ENCODE peak calls at places on chromosomes 2 and 18, in four cellular contexts. A, H, K and L are unnamed samples.

GRCh38 chr18:28147674-28148171 is 29.2 kb downstream of the CDH2 start:
- DNase-seq in A (no peak), H (no peak), K (peak), L (peak)

GRCh38 chr2:205684871-205685313 is 2.6 kb downstream of the NRP2 start:
- DNase-seq in A (no peak), H (peak), K (no peak), L (no peak)

GRCh38 chr2:127695491-127696472 is 5.5 kb upstream of the SFT2D3 start:
- DNase-seq in A (no peak), H (peak), K (peak), L (peak)

GRCh38 chr2:10909050-10909995 is 2.4 kb upstream of the KCNF1 start:
- DNase-seq in A (no peak), H (no peak), K (no peak), L (no peak)

GRCh38 chr18:26407721-26408601 is 140.4 kb downstream of the KCTD1 start:
- DNase-seq in A (no peak), H (no peak), K (no peak), L (no peak)

GRCh38 chr2:88626171-88627054 is 851 bp downstream of the EIF2AK3 start:
- DNase-seq in A (no peak), H (peak), K (peak), L (peak)

GRCh38 chr2:46747297-46747818 is 168.2 kb downstream of the MCFD2 start:
- DNase-seq in A (no peak), H (no peak), K (no peak), L (peak)

GRCh38 chr2:213152065-213152794 is 818 bp upstream of the IKZF2 start:
- DNase-seq in A (peak), H (peak), K (peak), L (peak)

GRCh38 chr18:22915337-22915736 is 17.8 kb upstream of the RBBP8 start:
- DNase-seq in A (no peak), H (no peak), K (no peak), L (no peak)
- H3K4me3 ChIP-seq in A (no peak), H (no peak), K (no peak), L (no peak)

GRCh38 chr2:160220545-160221009 is 20.5 kb upstream of the ITGB6 start:
- DNase-seq in A (no peak), H (no peak), K (no peak), L (no peak)
- H3K4me3 ChIP-seq in A (no peak), H (no peak), K (no peak), L (no peak)

GRCh38 chr2:64283641-64284371 is 139.6 kb upstream of the PELI1 start:
- DNase-seq in A (no peak), H (peak), K (no peak), L (no peak)
- H3K4me3 ChIP-seq in A (no peak), H (no peak), K (no peak), L (no peak)

DNA sequence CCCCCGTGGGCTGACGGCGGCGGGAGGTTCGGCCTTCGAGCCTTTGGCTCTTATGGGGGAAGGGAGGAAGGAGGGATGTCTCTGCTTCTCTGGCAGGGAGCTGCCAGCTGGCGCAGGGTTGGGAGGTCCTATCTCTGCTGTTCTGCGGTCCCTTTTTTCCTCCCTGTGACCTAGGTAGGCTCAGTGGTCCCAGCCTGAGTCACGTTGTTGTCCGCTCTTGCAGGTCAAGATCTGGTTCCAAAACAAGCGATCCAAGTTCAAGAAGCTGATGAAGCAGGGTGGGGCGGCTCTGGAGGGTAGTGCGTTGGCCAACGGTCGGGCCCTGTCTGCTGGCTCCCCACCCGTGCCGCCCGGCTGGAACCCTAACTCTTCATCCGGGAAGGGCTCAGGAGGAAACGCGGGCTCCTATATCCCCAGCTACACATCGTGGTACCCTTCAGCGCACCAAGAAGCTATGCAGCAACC is 2.5 kb downstream of the DLX1 start:
- DNase-seq in A (no peak), H (no peak), K (peak), L (no peak)
- H3K4me3 ChIP-seq in A (no peak), H (no peak), K (peak), L (no peak)

DNA sequence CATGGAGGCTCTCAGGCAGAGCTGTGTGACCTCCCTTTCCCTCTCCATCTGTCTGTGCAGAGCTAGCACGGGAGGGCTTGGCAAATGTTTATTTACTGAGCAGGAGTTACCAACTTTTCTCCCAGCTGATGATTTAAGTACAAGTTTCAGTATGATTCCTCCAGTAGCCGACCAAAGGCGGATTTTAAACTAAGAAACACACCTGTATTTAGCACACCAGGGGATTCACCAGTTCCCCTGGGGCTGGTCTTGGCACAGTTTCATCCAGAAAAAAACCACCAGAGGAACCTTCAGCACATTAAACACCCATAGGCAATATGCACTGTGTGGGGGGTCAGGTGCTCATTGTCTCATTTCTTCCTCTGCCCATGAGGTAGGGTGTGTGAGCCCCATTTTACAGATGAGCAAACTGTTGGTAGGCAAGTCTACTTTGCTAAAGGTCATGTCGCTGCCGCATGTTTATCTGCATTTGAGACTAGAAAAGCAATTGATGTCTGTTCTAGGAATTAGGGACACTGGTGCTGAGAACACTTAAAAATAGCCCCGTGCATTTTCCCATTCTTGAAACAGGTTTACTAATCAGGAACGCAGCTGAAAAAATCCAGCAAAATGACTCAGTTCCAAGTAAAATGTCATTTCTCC is 167.0 kb upstream of the ID2 start:
- DNase-seq in A (no peak), H (no peak), K (no peak), L (no peak)
- H3K4me3 ChIP-seq in A (no peak), H (no peak), K (no peak), L (no peak)

GRCh38 chr18:2326999-2327398 is 244.3 kb downstream of the METTL4 start:
- DNase-seq in A (no peak), H (no peak), K (peak), L (peak)

GRCh38 chr18:2325933-2326332 is 245.4 kb downstream of the METTL4 start:
- DNase-seq in A (no peak), H (no peak), K (no peak), L (no peak)

GRCh38 chr18:2324459-2324858 is 246.8 kb downstream of the METTL4 start:
- DNase-seq in A (no peak), H (no peak), K (no peak), L (no peak)

GRCh38 chr18:2330764-2331163 is 240.5 kb downstream of the METTL4 start:
- DNase-seq in A (no peak), H (no peak), K (no peak), L (no peak)

GRCh38 chr18:2325308-2325849 is 245.9 kb downstream of the METTL4 start:
- DNase-seq in A (no peak), H (no peak), K (peak), L (peak)
- H3K4me3 ChIP-seq in A (no peak), H (no peak), K (no peak), L (no peak)